ENCODE peak calls at places on chromosome 14, in ten cellular contexts. A is breast epithelium; Z is HepG2; U is CD8-positive, alpha-beta T cell; L is H7; X is Karpas-422; P is HCT116; E is lung; D is stomach; O is psoas muscle. Q is an unnamed sample. For H3K36me3, the result is how much of the 10 kb centered on the place peaks cover.

GRCh38 chr14:23284654-23285529 is 1.0 kb downstream of the HOMEZ start:
- DNase-seq in Z (peak), P (no peak), U (no peak), L (no peak), E (no peak), O (no peak), D (no peak), A (no peak), X (peak), Q (no peak)

GRCh38 chr14:65321370-65321875 is 91.1 kb upstream of the FUT8 start:
- DNase-seq in U (no peak), Z (no peak), L (no peak), E (no peak), P (no peak), O (no peak), X (no peak), D (no peak), A (no peak), Q (no peak)

GRCh38 chr14:99481745-99482099 is 513 bp downstream of the CCNK start:
- DNase-seq in P (no peak), A (no peak), U (no peak), X (peak), O (no peak), L (no peak), Z (no peak), E (no peak), D (no peak), Q (peak)

GRCh38 chr14:92719890-92720323 is 28.5 kb downstream of the LGMN start:
- DNase-seq in U (no peak), P (no peak), A (no peak), X (no peak), L (no peak), E (no peak), D (peak), O (no peak), Z (no peak), Q (no peak)

GRCh38 chr14:76770521-76771431 is 9.5 kb downstream of the VASH1 start:
- DNase-seq in O (no peak), E (peak), L (no peak), U (no peak), D (no peak), X (no peak), Z (no peak), A (peak), P (no peak), Q (no peak)

GRCh38 chr14:65387628-65388027 is 24.9 kb upstream of the FUT8 start:
- DNase-seq in U (no peak), D (no peak), O (no peak), X (no peak), L (no peak), E (no peak), P (no peak), Z (no peak), A (no peak), Q (no peak)

GRCh38 chr14:99946652-99947489 is 118.4 kb upstream of the EVL start:
- DNase-seq in X (peak), U (peak), L (peak), P (no peak), O (no peak), E (no peak), Z (no peak), A (no peak), D (peak), Q (peak)

GRCh38 chr14:94357166-94357565 is 31.2 kb downstream of the SERPINA1 start:
- DNase-seq in E (no peak), P (no peak), D (no peak), U (no peak), O (no peak), A (no peak), Z (no peak), L (no peak), X (no peak), Q (no peak)

GRCh38 chr14:63438065-63438757 is 105.0 kb downstream of the PPP2R5E start:
- DNase-seq in L (peak), E (peak), X (peak), P (peak), D (peak), U (no peak), Z (peak), A (peak), O (peak), Q (peak)

GRCh38 chr14:99603471-99603933 is 505 bp downstream of the CCDC85C start:
- DNase-seq in L (peak), A (no peak), P (no peak), U (peak), O (peak), E (no peak), D (no peak), X (no peak), Z (no peak), Q (peak)

GRCh38 chr14:103709814-103710213 is 5.4 kb downstream of the XRCC3 start:
- DNase-seq in Z (no peak), O (no peak), L (no peak), E (no peak), D (no peak), X (no peak), P (no peak), A (no peak), U (no peak), Q (no peak)

GRCh38 chr14:103708750-103709187 is 6.5 kb downstream of the XRCC3 start:
- DNase-seq in P (no peak), D (peak), E (no peak), L (no peak), U (no peak), A (peak), O (no peak), Z (no peak), X (no peak), Q (no peak)

GRCh38 chr14:103706551-103707328 is 8.5 kb downstream of the XRCC3 start:
- DNase-seq in O (no peak), E (no peak), X (no peak), A (no peak), Z (no peak), D (no peak), L (no peak), U (no peak), P (no peak), Q (no peak)

GRCh38 chr14:103705524-103706284 is 9.5 kb downstream of the XRCC3 start:
- DNase-seq in P (no peak), Z (no peak), O (no peak), L (no peak), E (no peak), D (no peak), X (no peak), U (no peak), A (no peak), Q (no peak)

GRCh38 chr14:103707329-103708263 is 7.7 kb downstream of the XRCC3 start:
- DNase-seq in D (no peak), E (no peak), A (no peak), P (no peak), L (no peak), X (no peak), O (no peak), Z (no peak), U (no peak), Q (no peak)
- H3K36me3 ChIP-seq in D (half or more), E (under half), A (under half), P (half or more), L (under half), X (under half), O (under half), Z (under half), U (under half), Q (under half)

GRCh38 chr14:52048641-52049204 is 20.1 kb downstream of the NID2 start:
- DNase-seq in O (peak), X (no peak), E (no peak), A (no peak), L (peak), Z (no peak), D (no peak), U (no peak), P (no peak), Q (peak)
- H3K36me3 ChIP-seq in O (under half), X (under half), E (under half), A (under half), L (under half), Z (under half), D (under half), U (under half), P (under half), Q (under half)

GRCh38 chr14:96242126-96242525 is 13.9 kb upstream of the BDKRB1 start:
- DNase-seq in Z (no peak), E (no peak), X (no peak), D (no peak), U (no peak), O (no peak), L (no peak), P (no peak), A (no peak), Q (no peak)
- H3K36me3 ChIP-seq in Z (under half), E (under half), X (under half), D (under half), U (under half), O (under half), L (under half), P (under half), A (under half), Q (under half)

GRCh38 chr14:30885840-30886740 is 11.7 kb downstream of the COCH start:
- DNase-seq in Z (no peak), U (no peak), L (no peak), P (no peak), E (no peak), X (no peak), O (no peak), D (no peak), A (no peak), Q (no peak)
- H3K36me3 ChIP-seq in Z (under half), U (under half), L (under half), P (under half), E (under half), X (under half), O (under half), D (under half), A (under half), Q (under half)

DNA sequence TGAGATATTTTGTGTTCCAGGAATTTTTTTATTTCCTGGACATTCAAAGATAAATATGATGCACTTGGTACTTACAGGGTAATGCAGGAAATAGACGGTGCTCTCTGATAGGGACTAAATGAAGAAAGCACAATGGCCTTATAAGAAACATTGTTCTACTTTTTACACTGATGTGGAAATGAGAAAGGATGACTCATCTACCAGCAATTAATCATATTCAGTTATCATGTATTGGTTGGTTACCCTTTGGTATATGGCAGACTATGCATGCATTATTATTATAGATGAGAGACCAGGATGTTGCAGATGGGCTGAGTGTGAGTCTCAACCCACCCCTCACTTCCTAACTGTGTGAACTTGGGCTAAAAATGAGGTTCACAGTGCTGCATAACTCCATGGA is 222.2 kb downstream of the FLRT2 start:
- DNase-seq in A (no peak), P (no peak), D (no peak), L (no peak), O (no peak), E (no peak), U (no peak), X (no peak), Z (no peak), Q (no peak)
- H3K36me3 ChIP-seq in A (under half), P (under half), D (under half), L (under half), O (under half), E (under half), U (under half), X (under half), Z (under half), Q (under half)

DNA sequence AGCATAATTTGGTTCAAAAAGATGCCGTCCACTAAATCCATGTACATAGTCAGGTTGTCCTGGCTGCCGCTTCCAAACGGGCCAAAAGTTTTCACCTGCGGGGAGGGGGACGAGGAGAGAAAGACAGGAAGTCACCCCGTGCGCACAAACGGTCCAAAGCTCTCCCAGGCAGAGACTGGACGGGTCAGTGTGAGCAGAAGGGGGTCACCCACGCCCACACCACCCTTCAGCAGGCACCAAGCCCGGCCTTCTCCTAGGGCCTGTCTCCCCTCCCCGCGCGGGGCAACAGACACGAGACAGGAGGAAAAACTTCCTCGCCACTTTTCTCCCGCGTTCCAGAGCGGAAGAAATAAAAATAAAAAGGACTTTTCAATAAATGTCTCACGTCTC is 881 bp downstream of the CCDC88C start:
- DNase-seq in D (peak), O (no peak), P (no peak), A (no peak), L (peak), Z (no peak), E (no peak), X (peak), U (no peak), Q (peak)
- H3K36me3 ChIP-seq in D (under half), O (under half), P (under half), A (under half), L (under half), Z (under half), E (under half), X (under half), U (under half), Q (under half)

GRCh38 chr14:96568646-96569045 is 66.5 kb downstream of the PAPOLA start:
- DNase-seq in Z (no peak), L (no peak), A (no peak), P (no peak), X (no peak), U (no peak), O (no peak), D (no peak), E (no peak), Q (no peak)

GRCh38 chr14:96571311-96571710 is 69.1 kb downstream of the PAPOLA start:
- DNase-seq in D (no peak), L (no peak), A (no peak), U (no peak), P (no peak), Z (no peak), X (no peak), O (no peak), E (no peak), Q (no peak)

GRCh38 chr14:96564389-96564788 is 62.2 kb downstream of the PAPOLA start:
- DNase-seq in Z (no peak), D (no peak), U (no peak), P (no peak), A (no peak), E (no peak), X (peak), L (no peak), O (no peak), Q (no peak)

GRCh38 chr14:96567289-96567899 is 65.2 kb downstream of the PAPOLA start:
- DNase-seq in D (no peak), A (no peak), U (no peak), L (no peak), E (no peak), P (no peak), X (peak), O (no peak), Z (peak), Q (peak)

DNA sequence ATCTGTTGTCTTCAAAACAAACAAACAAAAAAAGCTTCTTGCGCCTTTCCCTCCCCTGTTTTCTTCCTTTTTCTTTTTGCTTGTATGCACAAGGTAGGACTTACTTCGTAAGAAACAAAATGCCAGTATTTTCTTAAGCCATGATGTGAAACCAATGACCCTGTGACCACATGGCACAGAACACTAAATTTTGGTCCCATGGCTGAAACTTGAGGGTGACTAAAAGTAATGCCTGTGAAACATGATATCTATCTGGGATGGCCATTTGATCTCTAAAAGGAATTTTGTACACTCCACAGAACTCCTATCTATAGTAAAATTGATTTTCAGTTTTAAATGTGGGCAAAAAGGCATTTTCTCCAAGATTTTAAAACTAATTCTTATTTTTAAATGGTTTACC is 63.6 kb downstream of the PAPOLA start:
- DNase-seq in A (no peak), O (no peak), P (no peak), E (no peak), D (no peak), U (no peak), L (no peak), X (no peak), Z (no peak), Q (no peak)
- H3K36me3 ChIP-seq in A (under half), O (under half), P (under half), E (under half), D (half or more), U (under half), L (under half), X (half or more), Z (under half), Q (under half)

GRCh38 chr14:91186515-91187066 is 57.9 kb downstream of the GPR68 start:
- DNase-seq in O (no peak), P (no peak), D (no peak), L (no peak), X (no peak), A (no peak), E (no peak), U (no peak), Z (no peak), Q (no peak)
- H3K36me3 ChIP-seq in O (under half), P (under half), D (half or more), L (under half), X (under half), A (under half), E (under half), U (under half), Z (half or more), Q (under half)